ENCODE peak calls at places on chromosome 9, in seven cellular contexts. R is fibroblast of pulmonary artery; S is epithelial cell of esophagus; Y is type B pancreatic cell; I is activated CD4-positive, alpha-beta memory T cell treated with anti-CD3 and anti-CD28 coated beads, Interleukin-2, amount 10 ng/mL, durations not matched to agents 7 days and 5 days; H is AG09319; F is neural crest cell. Z is an unnamed sample.
A peak's percentile ranks its signal among the peaks of the same experiment; 100 is the strongest.

GRCh38 chr9:110351009-110351467 is 13.4 kb upstream of the TXNDC8 start:
- DNase-seq in F (no peak), Y (no peak), I (no peak), R (peak; percentile 68), S (peak; percentile 84), H (peak; percentile 48), Z (no peak)

GRCh38 chr9:134268308-134268724 is 57.9 kb upstream of the RXRA start:
- DNase-seq in F (no peak), S (no peak), Y (no peak), H (no peak), R (no peak), I (no peak), Z (no peak)

GRCh38 chr9:97954550-97954989 is 16.6 kb upstream of the HEMGN start:
- DNase-seq in F (peak; percentile 5), H (no peak), R (peak; percentile 26), I (peak; percentile 60), S (peak; percentile 64), Y (no peak), Z (peak; percentile 75)

GRCh38 chr9:119709431-119709830 is 340.2 kb upstream of the BRINP1 start:
- DNase-seq in R (no peak), I (no peak), Y (no peak), H (no peak), S (no peak), F (no peak), Z (no peak)

GRCh38 chr9:69174645-69175487 is 789 bp downstream of the TJP2 start:
- DNase-seq in H (peak; percentile 87), F (no peak), S (peak; percentile 98), I (peak; percentile 47), Y (no peak), R (peak; percentile 96), Z (no peak)

GRCh38 chr9:96381696-96382095 is 1.8 kb downstream of the SLC35D2 start:
- DNase-seq in R (no peak), Y (no peak), F (no peak), I (no peak), S (no peak), H (no peak), Z (no peak)

GRCh38 chr9:99057665-99058625 is 47.0 kb upstream of the TGFBR1 start:
- DNase-seq in S (peak; percentile 57), F (no peak), Y (no peak), I (peak; percentile 92), H (no peak), R (peak; percentile 55), Z (peak; percentile 95)

GRCh38 chr9:79661926-79662552 is 90.3 kb downstream of the TLE4 start:
- DNase-seq in R (no peak), S (no peak), I (no peak), F (no peak), H (no peak), Y (no peak), Z (no peak)

GRCh38 chr9:108356806-108357205 is 499.0 kb downstream of the ACTL7B start:
- DNase-seq in H (no peak), R (no peak), I (no peak), Y (no peak), F (no peak), S (no peak), Z (no peak)

GRCh38 chr9:87973122-87973521 is 1.2 kb downstream of the CDK20 start:
- DNase-seq in H (no peak), S (no peak), I (no peak), F (no peak), R (no peak), Y (no peak), Z (no peak)

GRCh38 chr9:12723409-12724028 is 30.3 kb downstream of the TYRP1 start:
- DNase-seq in I (no peak), S (peak; percentile 52), Y (no peak), F (no peak), H (no peak), R (peak; percentile 56), Z (no peak)

GRCh38 chr9:126722252-126722921 is 82.5 kb upstream of the ZBTB43 start:
- DNase-seq in H (no peak), R (peak; percentile 19), Y (no peak), F (peak; percentile 56), I (peak; percentile 89), S (peak; percentile 88), Z (peak; percentile 75)

GRCh38 chr9:120625222-120625621 is 45.3 kb upstream of the CDK5RAP2 start:
- DNase-seq in F (no peak), Y (no peak), S (peak; percentile 71), H (no peak), I (no peak), R (peak; percentile 26), Z (no peak)

GRCh38 chr9:136008693-136008997 is 47.5 kb upstream of the UBAC1 start:
- DNase-seq in H (no peak), I (no peak), S (no peak), R (no peak), F (no peak), Y (no peak), Z (no peak)

GRCh38 chr9:86962692-86963091 is 15.4 kb upstream of the GAS1 start:
- DNase-seq in S (no peak), H (no peak), Y (no peak), I (no peak), R (no peak), F (no peak), Z (no peak)

GRCh38 chr9:124595743-124596142 is 88.5 kb upstream of the NR5A1 start:
- DNase-seq in Y (no peak), I (no peak), H (no peak), S (no peak), F (no peak), R (no peak), Z (no peak)

GRCh38 chr9:26131891-26132290 is 453.6 kb upstream of the TUSC1 start:
- DNase-seq in S (no peak), F (no peak), Y (no peak), H (no peak), R (peak; percentile 58), I (no peak), Z (no peak)

GRCh38 chr9:34498511-34498910 is 24.3 kb downstream of the ENHO start:
- DNase-seq in I (no peak), S (no peak), R (no peak), H (no peak), F (no peak), Y (no peak), Z (no peak)

GRCh38 chr9:114518599-114519022 is 13.3 kb upstream of the WHRN start:
- DNase-seq in S (no peak), R (no peak), I (no peak), F (no peak), Y (no peak), H (no peak), Z (no peak)

GRCh38 chr9:70073193-70073592 is 29.5 kb downstream of the MAMDC2 start:
- DNase-seq in I (no peak), F (no peak), S (no peak), R (peak; percentile 38), Y (no peak), H (no peak), Z (no peak)

GRCh38 chr9:137064027-137064879 is 6.1 kb downstream of the SAPCD2 start:
- DNase-seq in I (peak; percentile 63), Y (no peak), H (no peak), F (peak; percentile 79), S (peak; percentile 48), R (peak; percentile 51), Z (no peak)

GRCh38 chr9:105661011-105661410 is 1.2 kb upstream of the TAL2 start:
- DNase-seq in F (no peak), I (no peak), R (no peak), Y (no peak), S (no peak), H (no peak), Z (no peak)

GRCh38 chr9:7324031-7324654 is 475.4 kb downstream of the DMAC1 start:
- DNase-seq in F (no peak), I (no peak), H (no peak), R (peak; percentile 29), S (no peak), Y (no peak), Z (no peak)

GRCh38 chr9:71944754-71945409 is 33.4 kb downstream of the C9orf85 start:
- DNase-seq in Y (no peak), R (no peak), H (no peak), F (no peak), S (peak; percentile 95), I (no peak), Z (no peak)

GRCh38 chr9:94908583-94909249 is 182.2 kb downstream of the AOPEP start:
- DNase-seq in I (no peak), H (no peak), S (no peak), Y (no peak), R (no peak), F (no peak), Z (no peak)

GRCh38 chr9:136539427-136540412 is 6.1 kb downstream of the NOTCH1 start:
- DNase-seq in R (peak; percentile 72), S (peak; percentile 90), F (no peak), H (no peak), I (peak; percentile 97), Y (no peak), Z (peak; percentile 74)

GRCh38 chr9:88538311-88539085 is 3.5 kb downstream of the NXNL2 start:
- DNase-seq in F (no peak), Y (no peak), S (no peak), R (no peak), H (no peak), I (no peak), Z (no peak)

GRCh38 chr9:113480612-113481011 is 17.1 kb downstream of the RGS3 start:
- DNase-seq in I (no peak), Y (no peak), S (no peak), H (no peak), R (no peak), F (no peak), Z (no peak)

GRCh38 chr9:95379630-95380029 is 62.1 kb upstream of the FANCC start:
- DNase-seq in Y (no peak), F (no peak), S (no peak), R (no peak), I (peak; percentile 32), H (no peak), Z (peak; percentile 24)

GRCh38 chr9:123435471-123435870 is 79.5 kb downstream of the CRB2 start:
- DNase-seq in S (no peak), R (no peak), H (no peak), Y (no peak), I (no peak), F (no peak), Z (no peak)

GRCh38 chr9:121859646-121860045 is 208.2 kb downstream of the DAB2IP start:
- DNase-seq in H (no peak), Y (no peak), I (no peak), R (no peak), F (no peak), S (no peak), Z (no peak)

GRCh38 chr9:81410201-81410600 is 279.1 kb downstream of the TLE1 start:
- DNase-seq in H (no peak), Y (no peak), F (no peak), S (peak; percentile 95), R (peak; percentile 42), I (no peak), Z (no peak)

GRCh38 chr9:79768199-79768598 is 196.4 kb downstream of the TLE4 start:
- DNase-seq in I (no peak), H (peak; percentile 30), S (peak; percentile 13), F (no peak), Y (no peak), R (no peak), Z (no peak)

Z was measured in Jurkat, Clone E6-1.